ENCODE peak calls at places on chromosomes 5 and 9, in six cellular contexts. B is SK-N-SH; T is NCI-H2029; E is activated CD4-positive, alpha-beta T cell treated with anti-CD3 and anti-CD28 coated beads, Interleukin-2, amount 50 U/mL, for 1 hour; M is substantia nigra; Y is cardiac fibroblast. P is an unnamed sample.

GRCh38 chr5:17928571-17928970 is 294.3 kb downstream of the TAF11L14 start:
- DNase-seq in B (no peak), T (no peak), E (no peak), M (no peak), Y (no peak), P (no peak)

GRCh38 chr5:1276930-1277329 is 17.9 kb downstream of the TERT start:
- DNase-seq in B (no peak), T (no peak), E (no peak), M (no peak), Y (no peak), P (no peak)

GRCh38 chr5:160463775-160464465 is 42.3 kb downstream of the PTTG1 start:
- DNase-seq in B (no peak), T (peak), E (no peak), M (no peak), Y (peak), P (no peak)

GRCh38 chr9:133605856-133606721 is 3.1 kb downstream of the FAM163B start:
- DNase-seq in B (no peak), T (no peak), E (no peak), M (no peak), Y (no peak), P (no peak)

GRCh38 chr9:107239474-107239873 is 43.6 kb upstream of the RAD23B start:
- DNase-seq in B (no peak), T (no peak), E (no peak), M (no peak), Y (peak), P (no peak)

GRCh38 chr9:79817469-79818004 is 245.8 kb downstream of the TLE4 start:
- DNase-seq in B (no peak), T (no peak), E (no peak), M (no peak), Y (no peak), P (no peak)

GRCh38 chr5:68970617-68971016 is 123.2 kb upstream of the SLC30A5 start:
- DNase-seq in B (no peak), T (no peak), E (no peak), M (no peak), Y (no peak), P (no peak)

GRCh38 chr5:111256128-111256527 is 31.9 kb downstream of the CAMK4 start:
- DNase-seq in B (no peak), T (no peak), E (no peak), M (no peak), Y (no peak), P (no peak)

GRCh38 chr9:76365028-76365427 is 29.2 kb downstream of the RFK start:
- DNase-seq in B (no peak), T (no peak), E (no peak), M (no peak), Y (peak), P (no peak)

GRCh38 chr9:77826621-77827020 is 178.5 kb upstream of the GNA14 start:
- DNase-seq in B (no peak), T (no peak), E (no peak), M (no peak), Y (peak), P (no peak)

GRCh38 chr5:150529555-150529954 is 21.6 kb downstream of the NDST1 start:
- DNase-seq in B (no peak), T (no peak), E (no peak), M (no peak), Y (no peak), P (no peak)

GRCh38 chr9:16175461-16175860 is 622.6 kb downstream of the CCDC171 start:
- DNase-seq in B (no peak), T (no peak), E (no peak), M (no peak), Y (peak), P (no peak)

GRCh38 chr5:168354397-168354796 is 63.0 kb downstream of the WWC1 start:
- DNase-seq in B (no peak), T (no peak), E (no peak), M (no peak), Y (no peak), P (no peak)

GRCh38 chr9:96149142-96149541 is 152.8 kb downstream of the HSD17B3 start:
- DNase-seq in B (no peak), T (no peak), E (no peak), M (no peak), Y (no peak), P (no peak)

GRCh38 chr5:126339215-126339805 is 83.9 kb upstream of the GRAMD2B start:
- DNase-seq in B (peak), T (peak), E (peak), M (no peak), Y (peak), P (peak)

GRCh38 chr5:75265731-75266130 is 29.1 kb upstream of the ANKRD31 start:
- DNase-seq in B (peak), T (no peak), E (no peak), M (no peak), Y (peak), P (no peak)

GRCh38 chr9:125883548-125883947 is 136.4 kb downstream of the PBX3 start:
- DNase-seq in B (no peak), T (no peak), E (no peak), M (no peak), Y (no peak), P (no peak)

GRCh38 chr5:170749911-170750431 is 33.6 kb upstream of the GABRP start:
- DNase-seq in B (no peak), T (no peak), E (no peak), M (no peak), Y (no peak), P (no peak)

GRCh38 chr5:39665328-39665727 is 240.5 kb upstream of the DAB2 start:
- DNase-seq in B (no peak), T (no peak), E (no peak), M (no peak), Y (no peak), P (no peak)

GRCh38 chr9:127854169-127854833 is at the start of gene ENG:
- DNase-seq in B (peak), T (peak), E (no peak), M (no peak), Y (peak), P (no peak)

GRCh38 chr5:124193371-124193789 is 553.1 kb downstream of the ZNF608 start:
- DNase-seq in B (peak), T (no peak), E (no peak), M (no peak), Y (peak), P (no peak)

GRCh38 chr9:107994638-107995037 is 505.1 kb upstream of the KLF4 start:
- DNase-seq in B (no peak), T (no peak), E (no peak), M (no peak), Y (no peak), P (no peak)

GRCh38 chr5:176412517-176413254 is 3.7 kb downstream of the CLTB start:
- DNase-seq in B (peak), T (no peak), E (no peak), M (no peak), Y (no peak), P (no peak)

GRCh38 chr9:86667307-86667706 is 280.0 kb downstream of the GAS1 start:
- DNase-seq in B (no peak), T (no peak), E (no peak), M (no peak), Y (peak), P (no peak)

GRCh38 chr5:6728011-6728794 is 15.0 kb downstream of the TENT4A start:
- DNase-seq in B (peak), T (no peak), E (no peak), M (no peak), Y (no peak), P (no peak)

GRCh38 chr5:61768692-61769281 is 436.7 kb downstream of the ZSWIM6 start:
- DNase-seq in B (peak), T (peak), E (no peak), M (no peak), Y (peak), P (no peak)

GRCh38 chr5:19487484-19487883 is 500.5 kb downstream of the CDH18 start:
- DNase-seq in B (no peak), T (no peak), E (no peak), M (no peak), Y (no peak), P (no peak)

GRCh38 chr5:157952374-157952685 is 93.4 kb upstream of the CLINT1 start:
- DNase-seq in B (no peak), T (no peak), E (no peak), M (no peak), Y (no peak), P (no peak)

GRCh38 chr9:125428060-125428481 is 166.4 kb downstream of the GAPVD1 start:
- DNase-seq in B (peak), T (peak), E (no peak), M (no peak), Y (no peak), P (no peak)

GRCh38 chr5:151924564-151925395 is at the start of gene GLRA1:
- DNase-seq in B (peak), T (peak), E (peak), M (no peak), Y (peak), P (peak)

GRCh38 chr5:106849266-106849665 is 821.5 kb downstream of the EFNA5 start:
- DNase-seq in B (no peak), T (peak), E (no peak), M (no peak), Y (no peak), P (no peak)